ENCODE peak calls at places on chromosomes 2 and 18, in four cellular contexts. One of them, this sample, is unnamed.

GRCh38 chr2:160912276-160912675 is 248.0 kb upstream of the TANK start:
- DNase-seq in amygdala: no peak
- DNase-seq in GM23338: no peak
- DNase-seq in NK-92 treated with Interleukin-12 subunit alpha and Interleukin-12 subunit beta, amount 100 ng/mL, for 24 hours: no peak
- DNase-seq in this sample: no peak

GRCh38 chr2:113980946-113981345 is 91.1 kb downstream of the ACTR3 start:
- DNase-seq in amygdala: no peak
- DNase-seq in GM23338: no peak
- DNase-seq in NK-92 treated with Interleukin-12 subunit alpha and Interleukin-12 subunit beta, amount 100 ng/mL, for 24 hours: no peak
- DNase-seq in this sample: no peak

GRCh38 chr18:45895339-45895738 is 69.9 kb downstream of the SIGLEC15 start:
- DNase-seq in amygdala: no peak
- DNase-seq in GM23338: no peak
- DNase-seq in NK-92 treated with Interleukin-12 subunit alpha and Interleukin-12 subunit beta, amount 100 ng/mL, for 24 hours: no peak
- DNase-seq in this sample: no peak

GRCh38 chr2:142058149-142058548 is 72.7 kb downstream of the LRP1B start:
- DNase-seq in amygdala: no peak
- DNase-seq in GM23338: no peak
- DNase-seq in NK-92 treated with Interleukin-12 subunit alpha and Interleukin-12 subunit beta, amount 100 ng/mL, for 24 hours: no peak
- DNase-seq in this sample: no peak

GRCh38 chr2:152336854-152337510 is 2.0 kb downstream of the FMNL2 start:
- DNase-seq in amygdala: no peak
- DNase-seq in GM23338: peak
- DNase-seq in NK-92 treated with Interleukin-12 subunit alpha and Interleukin-12 subunit beta, amount 100 ng/mL, for 24 hours: no peak
- DNase-seq in this sample: peak

GRCh38 chr18:23143059-23143831 is 8.0 kb downstream of the CABLES1 start:
- DNase-seq in amygdala: no peak
- DNase-seq in GM23338: no peak
- DNase-seq in NK-92 treated with Interleukin-12 subunit alpha and Interleukin-12 subunit beta, amount 100 ng/mL, for 24 hours: peak
- DNase-seq in this sample: no peak

GRCh38 chr18:61362511-61362910 is 29.3 kb downstream of the CDH20 start:
- DNase-seq in amygdala: no peak
- DNase-seq in GM23338: no peak
- DNase-seq in NK-92 treated with Interleukin-12 subunit alpha and Interleukin-12 subunit beta, amount 100 ng/mL, for 24 hours: no peak
- DNase-seq in this sample: no peak

GRCh38 chr2:213306320-213306942 is 22.2 kb downstream of the SPAG16 start:
- DNase-seq in amygdala: no peak
- DNase-seq in GM23338: no peak
- DNase-seq in NK-92 treated with Interleukin-12 subunit alpha and Interleukin-12 subunit beta, amount 100 ng/mL, for 24 hours: no peak
- DNase-seq in this sample: no peak

GRCh38 chr2:45918816-45919655 is 267.6 kb downstream of the PRKCE start:
- DNase-seq in amygdala: no peak
- DNase-seq in GM23338: no peak
- DNase-seq in NK-92 treated with Interleukin-12 subunit alpha and Interleukin-12 subunit beta, amount 100 ng/mL, for 24 hours: no peak
- DNase-seq in this sample: no peak

GRCh38 chr2:234422242-234422641 is 74.6 kb downstream of the ARL4C start:
- DNase-seq in amygdala: no peak
- DNase-seq in GM23338: no peak
- DNase-seq in NK-92 treated with Interleukin-12 subunit alpha and Interleukin-12 subunit beta, amount 100 ng/mL, for 24 hours: no peak
- DNase-seq in this sample: no peak

GRCh38 chr2:232335859-232336215 is 42.7 kb upstream of the ALPP start:
- DNase-seq in amygdala: no peak
- DNase-seq in GM23338: no peak
- DNase-seq in NK-92 treated with Interleukin-12 subunit alpha and Interleukin-12 subunit beta, amount 100 ng/mL, for 24 hours: no peak
- DNase-seq in this sample: no peak

GRCh38 chr18:49913221-49913620 is 99.9 kb upstream of the ACAA2 start:
- DNase-seq in amygdala: no peak
- DNase-seq in GM23338: no peak
- DNase-seq in NK-92 treated with Interleukin-12 subunit alpha and Interleukin-12 subunit beta, amount 100 ng/mL, for 24 hours: no peak
- DNase-seq in this sample: no peak

GRCh38 chr2:72917138-72917874 is at the start of gene EMX1:
- DNase-seq in amygdala: no peak
- DNase-seq in GM23338: peak
- DNase-seq in NK-92 treated with Interleukin-12 subunit alpha and Interleukin-12 subunit beta, amount 100 ng/mL, for 24 hours: no peak
- DNase-seq in this sample: peak

GRCh38 chr18:65429601-65430000 is 321.2 kb upstream of the CDH7 start:
- DNase-seq in amygdala: no peak
- DNase-seq in GM23338: no peak
- DNase-seq in NK-92 treated with Interleukin-12 subunit alpha and Interleukin-12 subunit beta, amount 100 ng/mL, for 24 hours: no peak
- DNase-seq in this sample: no peak

GRCh38 chr2:60294901-60295590 is 258.4 kb downstream of the BCL11A start:
- DNase-seq in amygdala: no peak
- DNase-seq in GM23338: no peak
- DNase-seq in NK-92 treated with Interleukin-12 subunit alpha and Interleukin-12 subunit beta, amount 100 ng/mL, for 24 hours: no peak
- DNase-seq in this sample: no peak

GRCh38 chr2:10778724-10779115 is 33.9 kb downstream of the PDIA6 start:
- DNase-seq in amygdala: no peak
- DNase-seq in GM23338: no peak
- DNase-seq in NK-92 treated with Interleukin-12 subunit alpha and Interleukin-12 subunit beta, amount 100 ng/mL, for 24 hours: no peak
- DNase-seq in this sample: no peak

GRCh38 chr2:219728993-219729487 is 101.6 kb downstream of the SLC4A3 start:
- DNase-seq in amygdala: no peak
- DNase-seq in GM23338: no peak
- DNase-seq in NK-92 treated with Interleukin-12 subunit alpha and Interleukin-12 subunit beta, amount 100 ng/mL, for 24 hours: no peak
- DNase-seq in this sample: peak

GRCh38 chr2:98311771-98312545 is 34.3 kb upstream of the CNGA3 start:
- DNase-seq in amygdala: no peak
- DNase-seq in GM23338: peak
- DNase-seq in NK-92 treated with Interleukin-12 subunit alpha and Interleukin-12 subunit beta, amount 100 ng/mL, for 24 hours: no peak
- DNase-seq in this sample: no peak

GRCh38 chr2:189783451-189783926 is 650 bp downstream of the ORMDL1 start:
- DNase-seq in amygdala: no peak
- DNase-seq in GM23338: no peak
- DNase-seq in NK-92 treated with Interleukin-12 subunit alpha and Interleukin-12 subunit beta, amount 100 ng/mL, for 24 hours: no peak
- DNase-seq in this sample: peak

GRCh38 chr2:181036445-181036844 is 56.0 kb downstream of the UBE2E3 start:
- DNase-seq in amygdala: no peak
- DNase-seq in GM23338: no peak
- DNase-seq in NK-92 treated with Interleukin-12 subunit alpha and Interleukin-12 subunit beta, amount 100 ng/mL, for 24 hours: no peak
- DNase-seq in this sample: no peak

This sample was measured in NCI-H82.